ENCODE peak calls at places on chromosome 21, in six cellular contexts. One of them, this sample, is unnamed.

GRCh38 chr21:34567574-34567973 is 47.3 kb downstream of the RCAN1 start:
- DNase-seq in fibroblast of mammary gland: no peak
- DNase-seq in sigmoid colon: no peak
- DNase-seq in HS-5: no peak
- DNase-seq in stimulated activated CD4-positive, alpha-beta T cell treated with anti-CD3 and anti-CD28 coated beads, Interleukin-12 subunit alpha, Interleukin-12 subunit beta, amount 100 ng/mL, for 4 hours: no peak
- DNase-seq in effector memory CD8-positive, alpha-beta T cell: no peak
- DNase-seq in this sample: no peak

GRCh38 chr21:25639167-25639921 is at the start of gene JAM2:
- DNase-seq in fibroblast of mammary gland: no peak
- DNase-seq in sigmoid colon: peak
- DNase-seq in HS-5: peak
- DNase-seq in stimulated activated CD4-positive, alpha-beta T cell treated with anti-CD3 and anti-CD28 coated beads, Interleukin-12 subunit alpha, Interleukin-12 subunit beta, amount 100 ng/mL, for 4 hours: peak
- DNase-seq in effector memory CD8-positive, alpha-beta T cell: peak
- DNase-seq in this sample: no peak

GRCh38 chr21:40242586-40242985 is 375.3 kb downstream of the PCP4 start:
- DNase-seq in fibroblast of mammary gland: no peak
- DNase-seq in sigmoid colon: no peak
- DNase-seq in HS-5: no peak
- DNase-seq in stimulated activated CD4-positive, alpha-beta T cell treated with anti-CD3 and anti-CD28 coated beads, Interleukin-12 subunit alpha, Interleukin-12 subunit beta, amount 100 ng/mL, for 4 hours: no peak
- DNase-seq in effector memory CD8-positive, alpha-beta T cell: no peak
- DNase-seq in this sample: no peak

GRCh38 chr21:36923270-36923669 is 43.2 kb downstream of the HLCS start:
- DNase-seq in fibroblast of mammary gland: no peak
- DNase-seq in sigmoid colon: no peak
- DNase-seq in HS-5: no peak
- DNase-seq in stimulated activated CD4-positive, alpha-beta T cell treated with anti-CD3 and anti-CD28 coated beads, Interleukin-12 subunit alpha, Interleukin-12 subunit beta, amount 100 ng/mL, for 4 hours: no peak
- DNase-seq in effector memory CD8-positive, alpha-beta T cell: no peak
- DNase-seq in this sample: no peak

GRCh38 chr21:42974832-42975820 is 764 bp downstream of the PKNOX1 start:
- DNase-seq in fibroblast of mammary gland: peak
- DNase-seq in sigmoid colon: peak
- DNase-seq in HS-5: no peak
- DNase-seq in stimulated activated CD4-positive, alpha-beta T cell treated with anti-CD3 and anti-CD28 coated beads, Interleukin-12 subunit alpha, Interleukin-12 subunit beta, amount 100 ng/mL, for 4 hours: peak
- DNase-seq in effector memory CD8-positive, alpha-beta T cell: peak
- DNase-seq in this sample: no peak

GRCh38 chr21:30942192-30942591 is 60.8 kb upstream of the KRTAP11-1 start:
- DNase-seq in fibroblast of mammary gland: no peak
- DNase-seq in sigmoid colon: no peak
- DNase-seq in HS-5: no peak
- DNase-seq in stimulated activated CD4-positive, alpha-beta T cell treated with anti-CD3 and anti-CD28 coated beads, Interleukin-12 subunit alpha, Interleukin-12 subunit beta, amount 100 ng/mL, for 4 hours: no peak
- DNase-seq in effector memory CD8-positive, alpha-beta T cell: no peak
- DNase-seq in this sample: no peak

GRCh38 chr21:45294509-45295291 is 7.0 kb upstream of the POFUT2 start:
- DNase-seq in fibroblast of mammary gland: peak
- DNase-seq in sigmoid colon: peak
- DNase-seq in HS-5: no peak
- DNase-seq in stimulated activated CD4-positive, alpha-beta T cell treated with anti-CD3 and anti-CD28 coated beads, Interleukin-12 subunit alpha, Interleukin-12 subunit beta, amount 100 ng/mL, for 4 hours: no peak
- DNase-seq in effector memory CD8-positive, alpha-beta T cell: no peak
- DNase-seq in this sample: peak

GRCh38 chr21:33937146-33937545 is 21.5 kb upstream of the ATP5PO start:
- DNase-seq in fibroblast of mammary gland: no peak
- DNase-seq in sigmoid colon: no peak
- DNase-seq in HS-5: no peak
- DNase-seq in stimulated activated CD4-positive, alpha-beta T cell treated with anti-CD3 and anti-CD28 coated beads, Interleukin-12 subunit alpha, Interleukin-12 subunit beta, amount 100 ng/mL, for 4 hours: no peak
- DNase-seq in effector memory CD8-positive, alpha-beta T cell: no peak
- DNase-seq in this sample: no peak

GRCh38 chr21:35932232-35932911 is 128.0 kb downstream of the SETD4 start:
- DNase-seq in fibroblast of mammary gland: peak
- DNase-seq in sigmoid colon: peak
- DNase-seq in HS-5: peak
- DNase-seq in stimulated activated CD4-positive, alpha-beta T cell treated with anti-CD3 and anti-CD28 coated beads, Interleukin-12 subunit alpha, Interleukin-12 subunit beta, amount 100 ng/mL, for 4 hours: peak
- DNase-seq in effector memory CD8-positive, alpha-beta T cell: no peak
- DNase-seq in this sample: peak

GRCh38 chr21:41699311-41699710 is 67.5 kb downstream of the RIPK4 start:
- DNase-seq in fibroblast of mammary gland: no peak
- DNase-seq in sigmoid colon: no peak
- DNase-seq in HS-5: no peak
- DNase-seq in stimulated activated CD4-positive, alpha-beta T cell treated with anti-CD3 and anti-CD28 coated beads, Interleukin-12 subunit alpha, Interleukin-12 subunit beta, amount 100 ng/mL, for 4 hours: no peak
- DNase-seq in effector memory CD8-positive, alpha-beta T cell: no peak
- DNase-seq in this sample: no peak

GRCh38 chr21:26199471-26199870 is 28.9 kb upstream of the APP start:
- DNase-seq in fibroblast of mammary gland: peak
- DNase-seq in sigmoid colon: no peak
- DNase-seq in HS-5: no peak
- DNase-seq in stimulated activated CD4-positive, alpha-beta T cell treated with anti-CD3 and anti-CD28 coated beads, Interleukin-12 subunit alpha, Interleukin-12 subunit beta, amount 100 ng/mL, for 4 hours: no peak
- DNase-seq in effector memory CD8-positive, alpha-beta T cell: no peak
- DNase-seq in this sample: no peak

GRCh38 chr21:34580181-34580700 is 34.7 kb downstream of the RCAN1 start:
- DNase-seq in fibroblast of mammary gland: peak
- DNase-seq in sigmoid colon: no peak
- DNase-seq in HS-5: no peak
- DNase-seq in stimulated activated CD4-positive, alpha-beta T cell treated with anti-CD3 and anti-CD28 coated beads, Interleukin-12 subunit alpha, Interleukin-12 subunit beta, amount 100 ng/mL, for 4 hours: no peak
- DNase-seq in effector memory CD8-positive, alpha-beta T cell: no peak
- DNase-seq in this sample: no peak

GRCh38 chr21:45033791-45034555 is 40.4 kb upstream of the ADARB1 start:
- DNase-seq in fibroblast of mammary gland: peak
- DNase-seq in sigmoid colon: peak
- DNase-seq in HS-5: no peak
- DNase-seq in stimulated activated CD4-positive, alpha-beta T cell treated with anti-CD3 and anti-CD28 coated beads, Interleukin-12 subunit alpha, Interleukin-12 subunit beta, amount 100 ng/mL, for 4 hours: no peak
- DNase-seq in effector memory CD8-positive, alpha-beta T cell: no peak
- DNase-seq in this sample: peak

GRCh38 chr21:43726686-43727570 is 8.0 kb downstream of the PDXK start:
- DNase-seq in fibroblast of mammary gland: no peak
- DNase-seq in sigmoid colon: no peak
- DNase-seq in HS-5: no peak
- DNase-seq in stimulated activated CD4-positive, alpha-beta T cell treated with anti-CD3 and anti-CD28 coated beads, Interleukin-12 subunit alpha, Interleukin-12 subunit beta, amount 100 ng/mL, for 4 hours: no peak
- DNase-seq in effector memory CD8-positive, alpha-beta T cell: no peak
- DNase-seq in this sample: no peak

GRCh38 chr21:45056917-45057560 is 17.3 kb upstream of the ADARB1 start:
- DNase-seq in fibroblast of mammary gland: no peak
- DNase-seq in sigmoid colon: no peak
- DNase-seq in HS-5: no peak
- DNase-seq in stimulated activated CD4-positive, alpha-beta T cell treated with anti-CD3 and anti-CD28 coated beads, Interleukin-12 subunit alpha, Interleukin-12 subunit beta, amount 100 ng/mL, for 4 hours: no peak
- DNase-seq in effector memory CD8-positive, alpha-beta T cell: no peak
- DNase-seq in this sample: peak

GRCh38 chr21:41428311-41428710 is 2.3 kb downstream of the MX1 start:
- DNase-seq in fibroblast of mammary gland: no peak
- DNase-seq in sigmoid colon: no peak
- DNase-seq in HS-5: no peak
- DNase-seq in stimulated activated CD4-positive, alpha-beta T cell treated with anti-CD3 and anti-CD28 coated beads, Interleukin-12 subunit alpha, Interleukin-12 subunit beta, amount 100 ng/mL, for 4 hours: no peak
- DNase-seq in effector memory CD8-positive, alpha-beta T cell: no peak
- DNase-seq in this sample: no peak

GRCh38 chr21:38669186-38669585 is 136.5 kb upstream of the ETS2 start:
- DNase-seq in fibroblast of mammary gland: peak
- DNase-seq in sigmoid colon: no peak
- DNase-seq in HS-5: no peak
- DNase-seq in stimulated activated CD4-positive, alpha-beta T cell treated with anti-CD3 and anti-CD28 coated beads, Interleukin-12 subunit alpha, Interleukin-12 subunit beta, amount 100 ng/mL, for 4 hours: no peak
- DNase-seq in effector memory CD8-positive, alpha-beta T cell: no peak
- DNase-seq in this sample: no peak

GRCh38 chr21:37240978-37241377 is 26.2 kb downstream of the VPS26C start:
- DNase-seq in fibroblast of mammary gland: no peak
- DNase-seq in sigmoid colon: no peak
- DNase-seq in HS-5: no peak
- DNase-seq in stimulated activated CD4-positive, alpha-beta T cell treated with anti-CD3 and anti-CD28 coated beads, Interleukin-12 subunit alpha, Interleukin-12 subunit beta, amount 100 ng/mL, for 4 hours: no peak
- DNase-seq in effector memory CD8-positive, alpha-beta T cell: no peak
- DNase-seq in this sample: no peak

GRCh38 chr21:33761104-33762036 is 119.1 kb downstream of the ITSN1 start:
- DNase-seq in fibroblast of mammary gland: peak
- DNase-seq in sigmoid colon: no peak
- DNase-seq in HS-5: peak
- DNase-seq in stimulated activated CD4-positive, alpha-beta T cell treated with anti-CD3 and anti-CD28 coated beads, Interleukin-12 subunit alpha, Interleukin-12 subunit beta, amount 100 ng/mL, for 4 hours: no peak
- DNase-seq in effector memory CD8-positive, alpha-beta T cell: no peak
- DNase-seq in this sample: peak

GRCh38 chr21:41834252-41834925 is 44.8 kb downstream of the PRDM15 start:
- DNase-seq in fibroblast of mammary gland: no peak
- DNase-seq in sigmoid colon: peak
- DNase-seq in HS-5: no peak
- DNase-seq in stimulated activated CD4-positive, alpha-beta T cell treated with anti-CD3 and anti-CD28 coated beads, Interleukin-12 subunit alpha, Interleukin-12 subunit beta, amount 100 ng/mL, for 4 hours: no peak
- DNase-seq in effector memory CD8-positive, alpha-beta T cell: no peak
- DNase-seq in this sample: no peak

GRCh38 chr21:37087188-37087587 is 14.1 kb downstream of the TTC3 start:
- DNase-seq in fibroblast of mammary gland: peak
- DNase-seq in sigmoid colon: no peak
- DNase-seq in HS-5: peak
- DNase-seq in stimulated activated CD4-positive, alpha-beta T cell treated with anti-CD3 and anti-CD28 coated beads, Interleukin-12 subunit alpha, Interleukin-12 subunit beta, amount 100 ng/mL, for 4 hours: no peak
- DNase-seq in effector memory CD8-positive, alpha-beta T cell: no peak
- DNase-seq in this sample: no peak

GRCh38 chr21:28632718-28633408 is 359.8 kb downstream of the LTN1 start:
- DNase-seq in fibroblast of mammary gland: peak
- DNase-seq in sigmoid colon: no peak
- DNase-seq in HS-5: peak
- DNase-seq in stimulated activated CD4-positive, alpha-beta T cell treated with anti-CD3 and anti-CD28 coated beads, Interleukin-12 subunit alpha, Interleukin-12 subunit beta, amount 100 ng/mL, for 4 hours: no peak
- DNase-seq in effector memory CD8-positive, alpha-beta T cell: no peak
- DNase-seq in this sample: peak

GRCh38 chr21:41164981-41165650 is 2.8 kb upstream of the BACE2 start:
- DNase-seq in fibroblast of mammary gland: peak
- DNase-seq in sigmoid colon: no peak
- DNase-seq in HS-5: no peak
- DNase-seq in stimulated activated CD4-positive, alpha-beta T cell treated with anti-CD3 and anti-CD28 coated beads, Interleukin-12 subunit alpha, Interleukin-12 subunit beta, amount 100 ng/mL, for 4 hours: no peak
- DNase-seq in effector memory CD8-positive, alpha-beta T cell: no peak
- DNase-seq in this sample: no peak

GRCh38 chr21:21406918-21407317 is 408.7 kb downstream of the NCAM2 start:
- DNase-seq in fibroblast of mammary gland: no peak
- DNase-seq in sigmoid colon: no peak
- DNase-seq in HS-5: no peak
- DNase-seq in stimulated activated CD4-positive, alpha-beta T cell treated with anti-CD3 and anti-CD28 coated beads, Interleukin-12 subunit alpha, Interleukin-12 subunit beta, amount 100 ng/mL, for 4 hours: no peak
- DNase-seq in effector memory CD8-positive, alpha-beta T cell: no peak
- DNase-seq in this sample: no peak

GRCh38 chr21:35298757-35299156 is 249.7 kb upstream of the RUNX1 start:
- DNase-seq in fibroblast of mammary gland: no peak
- DNase-seq in sigmoid colon: no peak
- DNase-seq in HS-5: no peak
- DNase-seq in stimulated activated CD4-positive, alpha-beta T cell treated with anti-CD3 and anti-CD28 coated beads, Interleukin-12 subunit alpha, Interleukin-12 subunit beta, amount 100 ng/mL, for 4 hours: no peak
- DNase-seq in effector memory CD8-positive, alpha-beta T cell: no peak
- DNase-seq in this sample: no peak

GRCh38 chr21:17903029-17903806 is 84.1 kb upstream of the C21orf91 start:
- DNase-seq in fibroblast of mammary gland: peak
- DNase-seq in sigmoid colon: no peak
- DNase-seq in HS-5: no peak
- DNase-seq in stimulated activated CD4-positive, alpha-beta T cell treated with anti-CD3 and anti-CD28 coated beads, Interleukin-12 subunit alpha, Interleukin-12 subunit beta, amount 100 ng/mL, for 4 hours: no peak
- DNase-seq in effector memory CD8-positive, alpha-beta T cell: no peak
- DNase-seq in this sample: no peak

GRCh38 chr21:38159355-38159754 is 97.4 kb upstream of the KCNJ15 start:
- DNase-seq in fibroblast of mammary gland: peak
- DNase-seq in sigmoid colon: no peak
- DNase-seq in HS-5: no peak
- DNase-seq in stimulated activated CD4-positive, alpha-beta T cell treated with anti-CD3 and anti-CD28 coated beads, Interleukin-12 subunit alpha, Interleukin-12 subunit beta, amount 100 ng/mL, for 4 hours: peak
- DNase-seq in effector memory CD8-positive, alpha-beta T cell: no peak
- DNase-seq in this sample: no peak

GRCh38 chr21:37758997-37759396 is 157.3 kb downstream of the KCNJ6 start:
- DNase-seq in fibroblast of mammary gland: peak
- DNase-seq in sigmoid colon: no peak
- DNase-seq in HS-5: no peak
- DNase-seq in stimulated activated CD4-positive, alpha-beta T cell treated with anti-CD3 and anti-CD28 coated beads, Interleukin-12 subunit alpha, Interleukin-12 subunit beta, amount 100 ng/mL, for 4 hours: no peak
- DNase-seq in effector memory CD8-positive, alpha-beta T cell: no peak
- DNase-seq in this sample: no peak

GRCh38 chr21:46112731-46113215 is 14.9 kb downstream of the COL6A2 start:
- DNase-seq in fibroblast of mammary gland: no peak
- DNase-seq in sigmoid colon: peak
- DNase-seq in HS-5: no peak
- DNase-seq in stimulated activated CD4-positive, alpha-beta T cell treated with anti-CD3 and anti-CD28 coated beads, Interleukin-12 subunit alpha, Interleukin-12 subunit beta, amount 100 ng/mL, for 4 hours: no peak
- DNase-seq in effector memory CD8-positive, alpha-beta T cell: no peak
- DNase-seq in this sample: no peak

GRCh38 chr21:45365608-45366241 is 39.2 kb upstream of the COL18A1 start:
- DNase-seq in fibroblast of mammary gland: peak
- DNase-seq in sigmoid colon: no peak
- DNase-seq in HS-5: peak
- DNase-seq in stimulated activated CD4-positive, alpha-beta T cell treated with anti-CD3 and anti-CD28 coated beads, Interleukin-12 subunit alpha, Interleukin-12 subunit beta, amount 100 ng/mL, for 4 hours: no peak
- DNase-seq in effector memory CD8-positive, alpha-beta T cell: no peak
- DNase-seq in this sample: no peak

GRCh38 chr21:45055861-45056260 is 18.5 kb upstream of the ADARB1 start:
- DNase-seq in fibroblast of mammary gland: peak
- DNase-seq in sigmoid colon: no peak
- DNase-seq in HS-5: no peak
- DNase-seq in stimulated activated CD4-positive, alpha-beta T cell treated with anti-CD3 and anti-CD28 coated beads, Interleukin-12 subunit alpha, Interleukin-12 subunit beta, amount 100 ng/mL, for 4 hours: no peak
- DNase-seq in effector memory CD8-positive, alpha-beta T cell: no peak
- DNase-seq in this sample: no peak

GRCh38 chr21:46459356-46460112 is 843 bp downstream of the DIP2A start:
- DNase-seq in fibroblast of mammary gland: peak
- DNase-seq in sigmoid colon: peak
- DNase-seq in HS-5: no peak
- DNase-seq in stimulated activated CD4-positive, alpha-beta T cell treated with anti-CD3 and anti-CD28 coated beads, Interleukin-12 subunit alpha, Interleukin-12 subunit beta, amount 100 ng/mL, for 4 hours: peak
- DNase-seq in effector memory CD8-positive, alpha-beta T cell: no peak
- DNase-seq in this sample: no peak

GRCh38 chr21:16078382-16078781 is 348.6 kb downstream of the USP25 start:
- DNase-seq in fibroblast of mammary gland: no peak
- DNase-seq in sigmoid colon: no peak
- DNase-seq in HS-5: no peak
- DNase-seq in stimulated activated CD4-positive, alpha-beta T cell treated with anti-CD3 and anti-CD28 coated beads, Interleukin-12 subunit alpha, Interleukin-12 subunit beta, amount 100 ng/mL, for 4 hours: no peak
- DNase-seq in effector memory CD8-positive, alpha-beta T cell: no peak
- DNase-seq in this sample: no peak

GRCh38 chr21:31611445-31611844 is 48.0 kb upstream of the SOD1 start:
- DNase-seq in fibroblast of mammary gland: no peak
- DNase-seq in sigmoid colon: no peak
- DNase-seq in HS-5: no peak
- DNase-seq in stimulated activated CD4-positive, alpha-beta T cell treated with anti-CD3 and anti-CD28 coated beads, Interleukin-12 subunit alpha, Interleukin-12 subunit beta, amount 100 ng/mL, for 4 hours: no peak
- DNase-seq in effector memory CD8-positive, alpha-beta T cell: no peak
- DNase-seq in this sample: no peak

GRCh38 chr21:43922949-43923348 is 57.9 kb downstream of the AGPAT3 start:
- DNase-seq in fibroblast of mammary gland: no peak
- DNase-seq in sigmoid colon: no peak
- DNase-seq in HS-5: no peak
- DNase-seq in stimulated activated CD4-positive, alpha-beta T cell treated with anti-CD3 and anti-CD28 coated beads, Interleukin-12 subunit alpha, Interleukin-12 subunit beta, amount 100 ng/mL, for 4 hours: no peak
- DNase-seq in effector memory CD8-positive, alpha-beta T cell: no peak
- DNase-seq in this sample: no peak

GRCh38 chr21:41755258-41755933 is 11.5 kb downstream of the RIPK4 start:
- DNase-seq in fibroblast of mammary gland: no peak
- DNase-seq in sigmoid colon: no peak
- DNase-seq in HS-5: no peak
- DNase-seq in stimulated activated CD4-positive, alpha-beta T cell treated with anti-CD3 and anti-CD28 coated beads, Interleukin-12 subunit alpha, Interleukin-12 subunit beta, amount 100 ng/mL, for 4 hours: no peak
- DNase-seq in effector memory CD8-positive, alpha-beta T cell: no peak
- DNase-seq in this sample: no peak

GRCh38 chr21:43340491-43341348 is 86.2 kb downstream of the SIK1 start:
- DNase-seq in fibroblast of mammary gland: peak
- DNase-seq in sigmoid colon: no peak
- DNase-seq in HS-5: peak
- DNase-seq in stimulated activated CD4-positive, alpha-beta T cell treated with anti-CD3 and anti-CD28 coated beads, Interleukin-12 subunit alpha, Interleukin-12 subunit beta, amount 100 ng/mL, for 4 hours: no peak
- DNase-seq in effector memory CD8-positive, alpha-beta T cell: no peak
- DNase-seq in this sample: no peak

GRCh38 chr21:25942145-25942544 is 207.4 kb downstream of the GABPA start:
- DNase-seq in fibroblast of mammary gland: no peak
- DNase-seq in sigmoid colon: no peak
- DNase-seq in HS-5: no peak
- DNase-seq in stimulated activated CD4-positive, alpha-beta T cell treated with anti-CD3 and anti-CD28 coated beads, Interleukin-12 subunit alpha, Interleukin-12 subunit beta, amount 100 ng/mL, for 4 hours: no peak
- DNase-seq in effector memory CD8-positive, alpha-beta T cell: no peak
- DNase-seq in this sample: no peak

GRCh38 chr21:27759091-27759659 is 792.3 kb upstream of the ADAMTS5 start:
- DNase-seq in fibroblast of mammary gland: no peak
- DNase-seq in sigmoid colon: no peak
- DNase-seq in HS-5: no peak
- DNase-seq in stimulated activated CD4-positive, alpha-beta T cell treated with anti-CD3 and anti-CD28 coated beads, Interleukin-12 subunit alpha, Interleukin-12 subunit beta, amount 100 ng/mL, for 4 hours: no peak
- DNase-seq in effector memory CD8-positive, alpha-beta T cell: no peak
- DNase-seq in this sample: no peak

GRCh38 chr21:31622397-31622796 is 37.1 kb upstream of the SOD1 start:
- DNase-seq in fibroblast of mammary gland: no peak
- DNase-seq in sigmoid colon: no peak
- DNase-seq in HS-5: no peak
- DNase-seq in stimulated activated CD4-positive, alpha-beta T cell treated with anti-CD3 and anti-CD28 coated beads, Interleukin-12 subunit alpha, Interleukin-12 subunit beta, amount 100 ng/mL, for 4 hours: no peak
- DNase-seq in effector memory CD8-positive, alpha-beta T cell: no peak
- DNase-seq in this sample: no peak